ENCODE peak calls at places on chromosomes 12 and 14, in ten cellular contexts. One of them, this sample, is unnamed.
A peak's percentile ranks its signal among the peaks of the same experiment; 100 is the strongest.

GRCh38 chr14:91190853-91191252 is 53.7 kb downstream of the GPR68 start:
- DNase-seq in breast epithelium: no peak
- DNase-seq in upper lobe of right lung: no peak
- DNase-seq in K562: no peak
- DNase-seq in GM23338: no peak
- DNase-seq in fibroblast of lung: no peak
- DNase-seq in cardiac muscle cell: no peak
- DNase-seq in mammary epithelial cell: no peak
- DNase-seq in tibial nerve: no peak
- DNase-seq in A549: no peak
- DNase-seq in this sample: no peak

GRCh38 chr14:74936151-74936550 is 13.1 kb upstream of the RPS6KL1 start:
- DNase-seq in breast epithelium: no peak
- DNase-seq in upper lobe of right lung: no peak
- DNase-seq in K562: no peak
- DNase-seq in GM23338: no peak
- DNase-seq in fibroblast of lung: no peak
- DNase-seq in cardiac muscle cell: no peak
- DNase-seq in mammary epithelial cell: no peak
- DNase-seq in tibial nerve: no peak
- DNase-seq in A549: no peak
- DNase-seq in this sample: no peak

GRCh38 chr14:23481362-23481970 is 12.0 kb downstream of the NGDN start:
- DNase-seq in breast epithelium: no peak
- DNase-seq in upper lobe of right lung: no peak
- DNase-seq in K562: peak; percentile 43
- DNase-seq in GM23338: peak; percentile 83
- DNase-seq in fibroblast of lung: peak; percentile 17
- DNase-seq in cardiac muscle cell: peak; percentile 77
- DNase-seq in mammary epithelial cell: peak; percentile 14
- DNase-seq in tibial nerve: no peak
- DNase-seq in A549: no peak
- DNase-seq in this sample: no peak

GRCh38 chr12:1846421-1847405 is 26.3 kb downstream of the LRTM2 start:
- DNase-seq in breast epithelium: no peak
- DNase-seq in upper lobe of right lung: peak; percentile 55
- DNase-seq in K562: no peak
- DNase-seq in GM23338: no peak
- DNase-seq in fibroblast of lung: no peak
- DNase-seq in cardiac muscle cell: no peak
- DNase-seq in mammary epithelial cell: no peak
- DNase-seq in tibial nerve: no peak
- DNase-seq in A549: no peak
- DNase-seq in this sample: no peak

GRCh38 chr12:11725616-11726015 is 76.1 kb downstream of the ETV6 start:
- DNase-seq in breast epithelium: no peak
- DNase-seq in upper lobe of right lung: no peak
- DNase-seq in K562: no peak
- DNase-seq in GM23338: no peak
- DNase-seq in fibroblast of lung: peak; percentile 14
- DNase-seq in cardiac muscle cell: no peak
- DNase-seq in mammary epithelial cell: no peak
- DNase-seq in tibial nerve: no peak
- DNase-seq in A549: no peak
- DNase-seq in this sample: no peak

GRCh38 chr12:52011602-52012214 is 5.0 kb downstream of the TAMALIN start:
- DNase-seq in breast epithelium: no peak
- DNase-seq in upper lobe of right lung: no peak
- DNase-seq in K562: no peak
- DNase-seq in GM23338: no peak
- DNase-seq in fibroblast of lung: no peak
- DNase-seq in cardiac muscle cell: no peak
- DNase-seq in mammary epithelial cell: no peak
- DNase-seq in tibial nerve: no peak
- DNase-seq in A549: no peak
- DNase-seq in this sample: no peak

GRCh38 chr14:94381149-94382030 is 7.0 kb downstream of the SERPINA1 start:
- DNase-seq in breast epithelium: no peak
- DNase-seq in upper lobe of right lung: no peak
- DNase-seq in K562: no peak
- DNase-seq in GM23338: no peak
- DNase-seq in fibroblast of lung: no peak
- DNase-seq in cardiac muscle cell: no peak
- DNase-seq in mammary epithelial cell: no peak
- DNase-seq in tibial nerve: no peak
- DNase-seq in A549: no peak
- DNase-seq in this sample: no peak

GRCh38 chr12:52613363-52614030 is 4.9 kb downstream of the KRT73 start:
- DNase-seq in breast epithelium: no peak
- DNase-seq in upper lobe of right lung: peak; percentile 28
- DNase-seq in K562: no peak
- DNase-seq in GM23338: no peak
- DNase-seq in fibroblast of lung: no peak
- DNase-seq in cardiac muscle cell: no peak
- DNase-seq in mammary epithelial cell: no peak
- DNase-seq in tibial nerve: no peak
- DNase-seq in A549: no peak
- DNase-seq in this sample: no peak

DNA sequence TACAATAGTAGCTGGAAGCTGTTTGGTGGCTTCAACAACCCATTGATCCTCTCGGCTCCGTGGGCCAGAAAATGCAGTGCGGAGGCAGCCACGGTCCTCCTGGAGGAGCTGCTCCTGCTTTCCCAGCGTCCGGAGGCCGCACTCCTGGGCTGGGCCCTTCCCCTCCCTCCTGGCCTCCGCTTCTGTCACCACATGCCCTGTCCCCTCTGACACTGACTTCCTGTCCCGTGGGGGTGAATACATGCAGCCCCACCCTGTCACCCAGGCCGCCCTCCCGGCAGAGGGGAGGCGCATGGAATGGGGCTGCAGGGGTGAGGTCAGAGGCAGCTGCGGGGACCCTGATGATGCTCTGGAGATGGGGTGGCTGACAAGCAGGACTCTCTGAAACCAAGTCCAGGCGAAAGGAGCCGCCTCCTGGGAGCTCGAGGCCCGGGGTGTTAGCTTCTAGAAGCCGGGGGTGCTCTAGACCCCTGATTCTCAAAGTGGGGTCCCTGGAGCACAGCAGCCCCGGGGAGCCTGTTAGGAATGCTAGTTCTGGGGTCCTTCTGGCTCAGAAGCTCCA is 32.2 kb downstream of the NOC4L start:
- DNase-seq in breast epithelium: no peak
- DNase-seq in upper lobe of right lung: no peak
- DNase-seq in K562: no peak
- DNase-seq in GM23338: no peak
- DNase-seq in fibroblast of lung: no peak
- DNase-seq in cardiac muscle cell: no peak
- DNase-seq in mammary epithelial cell: no peak
- DNase-seq in tibial nerve: no peak
- DNase-seq in A549: no peak
- DNase-seq in this sample: no peak
- H3K4me1 ChIP-seq in breast epithelium: no peaks in the 10 kb centered on the region
- H3K4me1 ChIP-seq in upper lobe of right lung: no peaks in the 10 kb centered on the region
- H3K4me1 ChIP-seq in K562: peaks cover 3% of the 10 kb centered on the region
- H3K4me1 ChIP-seq in GM23338: no peaks in the 10 kb centered on the region
- H3K4me1 ChIP-seq in fibroblast of lung: no peaks in the 10 kb centered on the region
- H3K4me1 ChIP-seq in cardiac muscle cell: no peaks in the 10 kb centered on the region
- H3K4me1 ChIP-seq in mammary epithelial cell: no peaks in the 10 kb centered on the region
- H3K4me1 ChIP-seq in tibial nerve: no peaks in the 10 kb centered on the region
- H3K4me1 ChIP-seq in A549: peaks cover 9% of the 10 kb centered on the region
- H3K4me1 ChIP-seq in this sample: no peaks in the 10 kb centered on the region

DNA sequence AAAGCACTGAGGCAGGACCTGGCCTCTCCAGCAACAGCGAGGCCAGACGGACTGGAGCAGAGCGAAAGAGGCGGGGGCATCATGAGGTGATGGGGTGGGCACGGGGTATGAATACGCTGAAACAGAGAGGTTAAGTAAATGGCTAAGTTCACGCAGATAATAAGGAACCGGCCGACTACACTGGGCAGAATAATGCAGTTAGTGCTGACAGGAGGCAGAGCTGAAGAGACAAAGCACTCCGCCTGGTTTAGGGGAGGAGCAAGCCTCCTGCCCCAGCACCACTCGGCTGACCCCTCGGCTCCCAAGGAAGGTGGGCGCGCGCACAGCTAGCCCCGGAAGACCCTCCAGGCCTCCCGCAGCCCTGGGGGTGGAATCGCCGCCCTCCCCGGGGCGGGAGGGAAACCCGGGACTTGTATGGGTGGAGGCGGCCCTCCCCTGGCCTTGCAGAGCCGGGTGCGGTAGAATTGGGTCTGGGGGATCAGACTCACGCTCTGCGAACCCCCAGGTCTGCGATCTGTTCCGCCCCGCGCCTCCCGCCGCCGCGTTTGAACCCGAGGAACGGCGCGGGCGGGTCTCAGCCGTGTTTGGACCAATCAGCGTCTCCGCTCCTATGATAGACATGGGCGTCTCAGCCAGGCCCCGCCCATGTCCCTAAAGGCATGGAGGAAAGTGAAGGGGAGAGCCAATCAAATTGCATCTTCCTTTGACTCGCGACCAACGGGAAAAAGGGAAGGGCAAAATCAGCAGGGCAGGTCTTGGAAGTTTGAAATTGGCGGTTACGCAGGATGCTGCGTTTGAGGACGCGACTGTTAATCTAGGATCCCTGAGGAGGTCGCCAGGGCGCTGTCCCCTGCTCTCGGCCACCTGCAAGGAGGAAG is at the start of gene CIT:
- DNase-seq in breast epithelium: peak; percentile 78
- DNase-seq in upper lobe of right lung: peak; percentile 92
- DNase-seq in K562: peak; percentile 99
- DNase-seq in GM23338: peak; percentile 99
- DNase-seq in fibroblast of lung: peak; percentile 91
- DNase-seq in cardiac muscle cell: peak; percentile 96
- DNase-seq in mammary epithelial cell: peak; percentile 93
- DNase-seq in tibial nerve: peak; percentile 76
- DNase-seq in A549: peak; percentile 97
- DNase-seq in this sample: peak; percentile 92
- H3K27ac ChIP-seq in breast epithelium: peak within 1 kb of the TSS; percentile 58
- H3K27ac ChIP-seq in upper lobe of right lung: no peak within 1 kb of the TSS
- H3K27ac ChIP-seq in K562: peak within 1 kb of the TSS; percentile 78
- H3K27ac ChIP-seq in GM23338: peak within 1 kb of the TSS; percentile 53
- H3K27ac ChIP-seq in fibroblast of lung: peak within 1 kb of the TSS; percentile 79
- H3K27ac ChIP-seq in cardiac muscle cell: no peak within 1 kb of the TSS
- H3K27ac ChIP-seq in mammary epithelial cell: peak within 1 kb of the TSS; percentile 59
- H3K27ac ChIP-seq in tibial nerve: peak within 1 kb of the TSS; percentile 61
- H3K27ac ChIP-seq in A549: peak within 1 kb of the TSS; percentile 90
- H3K27ac ChIP-seq in this sample: peak within 1 kb of the TSS; percentile 67

DNA sequence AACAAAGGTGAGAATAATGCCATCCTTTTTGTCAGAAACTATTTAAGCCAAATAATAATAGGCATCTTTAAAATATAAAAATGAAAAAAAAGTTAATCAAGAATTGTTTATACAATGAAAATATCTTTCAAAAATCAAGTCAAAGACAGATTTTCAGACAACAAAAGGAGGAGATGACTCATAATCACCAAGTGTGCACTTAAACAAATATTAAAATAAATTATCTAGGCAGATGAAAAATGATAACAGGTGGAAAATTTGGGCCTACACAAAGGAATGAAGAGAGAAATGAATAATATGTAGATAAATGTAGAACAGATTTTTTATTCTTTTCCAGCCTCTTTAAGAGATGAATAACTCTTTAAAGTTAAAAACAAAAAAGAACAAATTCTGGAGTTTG is 250.0 kb upstream of the PLEKHG7 start:
- DNase-seq in breast epithelium: no peak
- DNase-seq in upper lobe of right lung: no peak
- DNase-seq in K562: no peak
- DNase-seq in GM23338: no peak
- DNase-seq in fibroblast of lung: no peak
- DNase-seq in cardiac muscle cell: no peak
- DNase-seq in mammary epithelial cell: no peak
- DNase-seq in tibial nerve: no peak
- DNase-seq in A549: no peak
- DNase-seq in this sample: no peak
- TF ChIP-seq CTCF in breast epithelium: no peak
- TF ChIP-seq CTCF in upper lobe of right lung: no peak
- TF ChIP-seq CTCF in K562: no peak
- TF ChIP-seq CTCF in GM23338: no peak
- TF ChIP-seq CTCF in fibroblast of lung: no peak
- TF ChIP-seq CTCF in cardiac muscle cell: no peak
- TF ChIP-seq CTCF in mammary epithelial cell: no peak
- TF ChIP-seq CTCF in tibial nerve: no peak
- TF ChIP-seq CTCF in A549: no peak
- TF ChIP-seq CTCF in this sample: no peak

GRCh38 chr12:47735649-47736048 is 10.4 kb upstream of the ENDOU start:
- DNase-seq in breast epithelium: no peak
- DNase-seq in upper lobe of right lung: no peak
- DNase-seq in K562: no peak
- DNase-seq in GM23338: no peak
- DNase-seq in fibroblast of lung: peak; percentile 25
- DNase-seq in cardiac muscle cell: no peak
- DNase-seq in mammary epithelial cell: no peak
- DNase-seq in tibial nerve: no peak
- DNase-seq in A549: no peak
- DNase-seq in this sample: no peak

GRCh38 chr12:47736877-47737676 is 11.8 kb upstream of the ENDOU start:
- DNase-seq in breast epithelium: no peak
- DNase-seq in upper lobe of right lung: peak; percentile 93
- DNase-seq in K562: peak; percentile 81
- DNase-seq in GM23338: no peak
- DNase-seq in fibroblast of lung: peak; percentile 31
- DNase-seq in cardiac muscle cell: peak; percentile 51
- DNase-seq in mammary epithelial cell: no peak
- DNase-seq in tibial nerve: peak; percentile 79
- DNase-seq in A549: no peak
- DNase-seq in this sample: no peak

GRCh38 chr12:47733142-47733541 is 7.9 kb upstream of the ENDOU start:
- DNase-seq in breast epithelium: no peak
- DNase-seq in upper lobe of right lung: no peak
- DNase-seq in K562: no peak
- DNase-seq in GM23338: no peak
- DNase-seq in fibroblast of lung: no peak
- DNase-seq in cardiac muscle cell: no peak
- DNase-seq in mammary epithelial cell: no peak
- DNase-seq in tibial nerve: no peak
- DNase-seq in A549: no peak
- DNase-seq in this sample: no peak

GRCh38 chr12:47736216-47736615 is 10.9 kb upstream of the ENDOU start:
- DNase-seq in breast epithelium: no peak
- DNase-seq in upper lobe of right lung: no peak
- DNase-seq in K562: no peak
- DNase-seq in GM23338: no peak
- DNase-seq in fibroblast of lung: no peak
- DNase-seq in cardiac muscle cell: no peak
- DNase-seq in mammary epithelial cell: no peak
- DNase-seq in tibial nerve: no peak
- DNase-seq in A549: no peak
- DNase-seq in this sample: no peak

DNA sequence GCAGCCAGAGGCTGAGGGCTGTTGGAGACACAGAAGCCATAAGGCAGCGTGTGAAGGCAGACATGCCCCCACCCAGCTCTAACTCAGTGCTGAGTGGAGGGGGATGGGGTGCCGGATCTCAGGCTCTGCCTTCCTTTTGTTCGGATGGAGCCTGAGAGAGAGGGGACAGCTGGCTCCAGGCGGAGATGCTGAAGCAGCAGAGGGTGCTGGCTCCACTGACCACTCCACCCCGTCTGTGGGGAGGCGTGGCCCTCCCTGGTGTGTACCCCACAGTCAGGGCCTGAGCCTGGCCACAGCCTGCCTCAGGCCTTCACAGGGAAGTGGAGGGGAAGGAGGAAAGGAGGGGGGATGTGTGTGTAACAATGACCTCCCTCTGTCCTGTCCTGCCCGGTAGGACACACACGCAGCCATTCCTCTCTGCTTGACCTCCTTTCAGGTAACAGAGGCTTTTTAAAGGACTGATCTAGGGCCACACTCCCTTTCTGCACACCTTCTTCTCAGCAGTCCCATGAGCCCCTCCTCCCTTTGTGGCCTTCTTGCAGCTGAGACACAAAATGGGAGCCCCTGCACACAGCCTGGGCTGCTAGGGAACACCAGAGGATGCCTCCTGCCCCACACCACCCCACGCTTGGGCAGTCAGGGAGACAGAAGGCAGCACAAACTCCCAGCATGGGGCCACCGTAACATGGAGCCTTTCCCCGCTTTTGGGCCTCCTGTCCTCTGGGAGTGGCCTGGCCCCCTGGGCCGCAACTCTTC is 9.6 kb upstream of the ENDOU start:
- DNase-seq in breast epithelium: no peak
- DNase-seq in upper lobe of right lung: no peak
- DNase-seq in K562: no peak
- DNase-seq in GM23338: peak; percentile 72
- DNase-seq in fibroblast of lung: no peak
- DNase-seq in cardiac muscle cell: peak; percentile 45
- DNase-seq in mammary epithelial cell: no peak
- DNase-seq in tibial nerve: no peak
- DNase-seq in A549: no peak
- DNase-seq in this sample: no peak
- H3K4me1 ChIP-seq in breast epithelium: peaks cover 13% of the 10 kb centered on the region
- H3K4me1 ChIP-seq in upper lobe of right lung: peaks cover 38% of the 10 kb centered on the region
- H3K4me1 ChIP-seq in K562: peaks cover 32% of the 10 kb centered on the region
- H3K4me1 ChIP-seq in GM23338: peaks cover 16% of the 10 kb centered on the region
- H3K4me1 ChIP-seq in fibroblast of lung: peaks cover 23% of the 10 kb centered on the region
- H3K4me1 ChIP-seq in cardiac muscle cell: peaks cover 19% of the 10 kb centered on the region
- H3K4me1 ChIP-seq in mammary epithelial cell: peaks cover 6% of the 10 kb centered on the region
- H3K4me1 ChIP-seq in tibial nerve: peaks cover 41% of the 10 kb centered on the region
- H3K4me1 ChIP-seq in A549: no peaks in the 10 kb centered on the region
- H3K4me1 ChIP-seq in this sample: no peaks in the 10 kb centered on the region

This sample was measured in foreskin keratinocyte.